ENCODE peak calls at places on chromosomes 4 and X, in nine cellular contexts. F, O, V, E, M, A, C, H and K are unnamed samples.

GRCh38 chrX:136752796-136753195 is 27.9 kb downstream of the ARHGEF6 start:
- DNase-seq in F (peak), H (no peak), O (no peak), C (no peak), M (no peak), E (no peak), V (no peak), A (peak), K (no peak)

GRCh38 chrX:13891367-13892146 is 74.7 kb upstream of the GPM6B start:
- DNase-seq in A (no peak), E (no peak), F (no peak), H (no peak), M (no peak), C (no peak), O (no peak), V (no peak), K (no peak)

GRCh38 chrX:1584237-1585011 is 7.0 kb upstream of the AKAP17A start:
- DNase-seq in H (no peak), E (no peak), O (no peak), V (no peak), F (no peak), M (no peak), C (no peak), A (no peak), K (no peak)

GRCh38 chrX:42385730-42386129 is 392.2 kb downstream of the PPP1R2C start:
- DNase-seq in E (no peak), O (no peak), H (no peak), M (no peak), C (no peak), V (no peak), F (no peak), A (no peak), K (no peak)

GRCh38 chrX:15680401-15680800 is 15.8 kb upstream of the CLTRN start:
- DNase-seq in V (no peak), H (no peak), C (no peak), M (no peak), O (peak), A (peak), E (no peak), F (peak), K (peak)

GRCh38 chr4:17066972-17067371 is 168.5 kb upstream of the LDB2 start:
- DNase-seq in C (no peak), V (no peak), O (peak), H (no peak), E (no peak), F (peak), A (peak), M (no peak), K (peak)

GRCh38 chr4:182236186-182236585 is 7.0 kb upstream of the TENM3 start:
- DNase-seq in A (peak), V (no peak), F (no peak), O (peak), M (no peak), C (no peak), E (no peak), H (no peak), K (no peak)

GRCh38 chrX:78199851-78200250 is 60.4 kb upstream of the TAF9B start:
- DNase-seq in O (peak), C (no peak), E (peak), F (peak), H (no peak), M (peak), A (peak), V (no peak), K (peak)

GRCh38 chrX:154593201-154593600 is 8.3 kb downstream of the CTAG1A start:
- DNase-seq in V (no peak), O (no peak), E (no peak), A (no peak), M (no peak), C (no peak), H (no peak), F (no peak), K (no peak)

GRCh38 chrX:153926863-153927685 is 1.0 kb upstream of the ARHGAP4 start:
- DNase-seq in E (peak), O (peak), F (peak), M (no peak), H (peak), C (no peak), V (peak), A (peak), K (peak)

GRCh38 chrX:52355108-52355507 is 13.7 kb upstream of the XAGE2 start:
- DNase-seq in A (no peak), F (no peak), V (no peak), E (no peak), M (no peak), O (no peak), H (no peak), C (no peak), K (no peak)

GRCh38 chrX:150239946-150240642 is 123.0 kb upstream of the MAMLD1 start:
- DNase-seq in V (no peak), O (no peak), A (no peak), M (no peak), H (no peak), F (no peak), E (no peak), C (no peak), K (no peak)

GRCh38 chr4:866761-867390 is 40.9 kb upstream of the CPLX1 start:
- DNase-seq in C (no peak), M (no peak), V (no peak), H (no peak), A (no peak), F (no peak), E (no peak), O (peak), K (no peak)

GRCh38 chr4:153151535-153152452 is 52.4 kb upstream of the TRIM2 start:
- DNase-seq in O (peak), E (peak), C (no peak), M (peak), F (peak), A (peak), V (peak), H (peak), K (peak)

GRCh38 chr4:150297861-150298474 is 219.7 kb downstream of the DCLK2 start:
- DNase-seq in C (no peak), E (peak), V (peak), H (peak), F (peak), M (no peak), O (peak), A (peak), K (peak)

GRCh38 chr4:101136373-101137370 is 210.7 kb downstream of the PPP3CA start:
- DNase-seq in E (no peak), A (no peak), O (no peak), F (no peak), C (no peak), M (no peak), H (no peak), V (no peak), K (no peak)

GRCh38 chr4:85909851-85910250 is 434.9 kb downstream of the ARHGAP24 start:
- DNase-seq in C (no peak), E (no peak), M (no peak), V (no peak), A (no peak), H (no peak), F (no peak), O (no peak), K (no peak)

GRCh38 chrX:2427737-2428136 is 73.0 kb downstream of the DHRSX start:
- DNase-seq in A (no peak), C (no peak), E (no peak), H (no peak), M (no peak), F (no peak), V (no peak), O (no peak), K (no peak)

GRCh38 chr4:1463088-1463926 is 57.1 kb upstream of the NKX1-1 start:
- DNase-seq in A (peak), M (no peak), V (no peak), H (no peak), O (peak), E (no peak), C (no peak), F (peak), K (no peak)

GRCh38 chr4:15244354-15244753 is 183.5 kb upstream of the C1QTNF7 start:
- DNase-seq in V (no peak), H (no peak), M (no peak), F (peak), O (peak), A (peak), C (no peak), E (no peak), K (peak)

GRCh38 chr4:153616005-153616555 is 68.0 kb upstream of the TLR2 start:
- DNase-seq in M (no peak), E (no peak), F (no peak), H (peak), V (no peak), C (no peak), O (no peak), A (no peak), K (no peak)

GRCh38 chr4:147761218-147761883 is 29.5 kb downstream of the ARHGAP10 start:
- DNase-seq in C (no peak), E (no peak), H (no peak), M (no peak), F (no peak), V (no peak), O (no peak), A (no peak), K (no peak)

GRCh38 chr4:120683902-120684540 is 238.5 kb downstream of the PRDM5 start:
- DNase-seq in M (no peak), E (no peak), A (no peak), C (no peak), O (peak), V (no peak), F (no peak), H (no peak), K (no peak)

GRCh38 chr4:88610771-88611170 is 18.5 kb downstream of the HERC3 start:
- DNase-seq in M (no peak), C (no peak), H (no peak), V (no peak), O (peak), A (peak), E (no peak), F (peak), K (no peak)

GRCh38 chrX:131271826-131272225 is 17.3 kb downstream of the IGSF1 start:
- DNase-seq in O (no peak), H (no peak), A (no peak), C (no peak), V (no peak), E (no peak), F (no peak), M (no peak), K (no peak)

GRCh38 chr4:116849620-116850019 is 235.8 kb downstream of the TRAM1L1 start:
- DNase-seq in H (no peak), M (no peak), C (no peak), E (no peak), O (no peak), A (no peak), F (no peak), V (no peak), K (no peak)

GRCh38 chr4:64729561-64729960 is 320.3 kb upstream of the TECRL start:
- DNase-seq in M (no peak), E (no peak), H (no peak), O (no peak), A (no peak), C (no peak), F (no peak), V (no peak), K (no peak)

GRCh38 chr4:153222790-153223417 is 18.7 kb downstream of the TRIM2 start:
- DNase-seq in M (peak), A (peak), O (peak), H (peak), C (no peak), F (peak), E (no peak), V (peak), K (peak)

GRCh38 chr4:10020871-10021676 is at the start of gene SLC2A9:
- DNase-seq in E (no peak), C (no peak), A (no peak), F (no peak), V (no peak), O (no peak), H (no peak), M (no peak), K (peak)

GRCh38 chrX:71917621-71918341 is 7.1 kb downstream of the NHSL2 start:
- DNase-seq in O (peak), F (no peak), E (no peak), H (no peak), V (no peak), C (peak), M (no peak), A (peak), K (peak)

GRCh38 chr4:144962300-144962699 is 135.7 kb downstream of the ANAPC10 start:
- DNase-seq in O (no peak), C (no peak), E (no peak), M (no peak), F (no peak), A (no peak), V (no peak), H (no peak), K (no peak)